ENCODE peak calls at places on chromosome 9, in seven cellular contexts. R, A, X, S, Z, I and B are unnamed samples.

GRCh38 chr9:9747787-9748186 is 865.0 kb downstream of the PTPRD start:
- DNase-seq in R (no peak), A (no peak), X (no peak), S (peak), Z (no peak), I (no peak), B (no peak)

GRCh38 chr9:110146371-110146770 is 61.6 kb downstream of the C9orf152 start:
- DNase-seq in R (no peak), A (no peak), X (no peak), S (no peak), Z (no peak), I (no peak), B (peak)

GRCh38 chr9:93660647-93661046 is 84.3 kb downstream of the PHF2 start:
- DNase-seq in R (peak), A (peak), X (peak), S (no peak), Z (no peak), I (no peak), B (no peak)

GRCh38 chr9:4769321-4770080 is 23.2 kb upstream of the RCL1 start:
- DNase-seq in R (no peak), A (no peak), X (no peak), S (peak), Z (no peak), I (peak), B (peak)

GRCh38 chr9:101486693-101487442 is 46.8 kb upstream of the RNF20 start:
- DNase-seq in R (no peak), A (peak), X (peak), S (no peak), Z (peak), I (no peak), B (peak)

GRCh38 chr9:2596003-2596402 is 25.6 kb upstream of the VLDLR start:
- DNase-seq in R (no peak), A (no peak), X (no peak), S (no peak), Z (no peak), I (no peak), B (no peak)

GRCh38 chr9:15104826-15105420 is 194.7 kb upstream of the FREM1 start:
- DNase-seq in R (no peak), A (no peak), X (peak), S (peak), Z (no peak), I (peak), B (peak)

GRCh38 chr9:90259302-90260246 is 383.1 kb downstream of the DIRAS2 start:
- DNase-seq in R (no peak), A (no peak), X (no peak), S (no peak), Z (no peak), I (peak), B (no peak)

GRCh38 chr9:98214811-98215210 is 22.4 kb upstream of the CORO2A start:
- DNase-seq in R (no peak), A (no peak), X (no peak), S (no peak), Z (no peak), I (no peak), B (no peak)

GRCh38 chr9:19023078-19023477 is 9.9 kb downstream of the SAXO1 start:
- DNase-seq in R (no peak), A (no peak), X (no peak), S (no peak), Z (no peak), I (no peak), B (no peak)

GRCh38 chr9:110270211-110270995 is 14.1 kb upstream of the TXN start:
- DNase-seq in R (no peak), A (no peak), X (no peak), S (no peak), Z (no peak), I (no peak), B (no peak)

GRCh38 chr9:114205171-114206015 is 50.1 kb downstream of the COL27A1 start:
- DNase-seq in R (no peak), A (no peak), X (no peak), S (no peak), Z (no peak), I (no peak), B (no peak)

GRCh38 chr9:125985998-125986655 is 239.0 kb downstream of the PBX3 start:
- DNase-seq in R (no peak), A (no peak), X (no peak), S (no peak), Z (no peak), I (no peak), B (no peak)

GRCh38 chr9:128802482-128802881 is 15.4 kb downstream of the TBC1D13 start:
- DNase-seq in R (no peak), A (no peak), X (no peak), S (no peak), Z (no peak), I (no peak), B (no peak)

GRCh38 chr9:89410709-89411111 is 87.2 kb downstream of the SEMA4D start:
- DNase-seq in R (no peak), A (no peak), X (no peak), S (no peak), Z (no peak), I (peak), B (peak)